ENCODE peak calls at places on chromosome 1, in eight cellular contexts. R is amniotic stem cell, C is fibroblast of lung, V is HuH-7, J is psoas muscle, G is nucleus accumbens, N is lung microvascular endothelial cell, Q is ecto neural progenitor cell. S is an unnamed sample.

GRCh38 chr1:154945160-154945961 is 8.8 kb upstream of the PMVK start:
- DNase-seq in G (no peak), N (no peak), V (no peak), J (no peak), C (no peak), R (no peak), Q (no peak), S (no peak)

GRCh38 chr1:96842215-96842614 is 120.6 kb downstream of the PTBP2 start:
- DNase-seq in J (no peak), V (no peak), R (no peak), N (peak), C (no peak), G (no peak), Q (no peak), S (no peak)

GRCh38 chr1:23422313-23422877 is 2.2 kb downstream of the TCEA3 start:
- DNase-seq in N (no peak), V (no peak), C (peak), G (no peak), Q (no peak), J (peak), R (no peak), S (peak)

GRCh38 chr1:20521960-20522861 is 14.3 kb upstream of the MUL1 start:
- DNase-seq in R (peak), G (no peak), Q (peak), V (peak), J (peak), C (peak), N (peak), S (peak)

GRCh38 chr1:210250998-210251679 is 18.5 kb downstream of the SERTAD4 start:
- DNase-seq in Q (peak), R (no peak), G (peak), N (no peak), C (peak), V (no peak), J (peak), S (peak)

GRCh38 chr1:40711465-40712404 is 20.2 kb downstream of the NFYC start:
- DNase-seq in V (no peak), Q (no peak), C (peak), G (no peak), N (peak), J (no peak), R (no peak), S (peak)

GRCh38 chr1:24415910-24416665 is 486 bp downstream of the NIPAL3 start:
- DNase-seq in N (peak), R (no peak), J (no peak), Q (no peak), C (peak), V (no peak), G (peak), S (peak)

GRCh38 chr1:154772611-154773515 is 97.2 kb downstream of the KCNN3 start:
- DNase-seq in V (no peak), Q (no peak), J (no peak), G (no peak), R (no peak), C (no peak), N (no peak), S (no peak)

GRCh38 chr1:31155216-31155806 is 84.4 kb downstream of the NKAIN1 start:
- DNase-seq in R (no peak), V (peak), C (peak), Q (no peak), G (peak), N (peak), J (peak), S (peak)

GRCh38 chr1:226207048-226207447 is 16.4 kb upstream of the MIXL1 start:
- DNase-seq in G (no peak), R (no peak), Q (no peak), V (no peak), J (no peak), N (no peak), C (no peak), S (no peak)

GRCh38 chr1:186236921-186237320 is 138.1 kb downstream of the TPR start:
- DNase-seq in R (peak), C (peak), J (no peak), N (no peak), Q (no peak), G (no peak), V (no peak), S (peak)

GRCh38 chr1:160032165-160032827 is 506 bp upstream of the PIGM start:
- DNase-seq in G (no peak), V (peak), C (peak), N (peak), J (no peak), R (no peak), Q (no peak), S (no peak)

GRCh38 chr1:2174348-2175054 is 20.1 kb downstream of the FAAP20 start:
- DNase-seq in G (peak), J (peak), V (peak), C (peak), N (peak), R (peak), Q (peak), S (peak)

GRCh38 chr1:167627865-167628641 is 2.0 kb upstream of the RCSD1 start:
- DNase-seq in G (no peak), C (peak), N (no peak), V (peak), J (no peak), R (no peak), Q (no peak), S (no peak)

GRCh38 chr1:23484253-23485001 is 448 bp upstream of the ASAP3 start:
- DNase-seq in V (peak), R (peak), G (peak), J (peak), N (peak), Q (peak), C (peak), S (peak)

GRCh38 chr1:248913933-248914332 is 7.9 kb downstream of the PGBD2 start:
- DNase-seq in C (no peak), J (no peak), N (no peak), Q (no peak), G (no peak), R (no peak), V (no peak), S (no peak)

GRCh38 chr1:7856345-7856744 is 3.5 kb upstream of the UTS2 start:
- DNase-seq in N (no peak), C (no peak), V (peak), G (no peak), R (no peak), Q (no peak), J (no peak), S (no peak)

GRCh38 chr1:39132505-39133339 is 71.8 kb upstream of the MACF1 start:
- DNase-seq in N (peak), Q (peak), R (no peak), J (peak), C (peak), G (peak), V (peak), S (peak)

GRCh38 chr1:169925505-169926482 is 32.1 kb upstream of the SCYL3 start:
- DNase-seq in V (no peak), N (no peak), C (peak), R (no peak), Q (no peak), G (no peak), J (no peak), S (no peak)

GRCh38 chr1:199282910-199283309 is 644.1 kb downstream of the PTPRC start:
- DNase-seq in J (no peak), R (no peak), N (peak), Q (no peak), C (peak), G (no peak), V (no peak), S (no peak)

GRCh38 chr1:22102746-22103145 is 40.2 kb downstream of the WNT4 start:
- DNase-seq in C (no peak), J (no peak), N (no peak), V (no peak), R (no peak), Q (no peak), G (no peak), S (no peak)

GRCh38 chr1:199878818-199879217 is 148.7 kb upstream of the NR5A2 start:
- DNase-seq in R (no peak), J (no peak), Q (no peak), G (no peak), C (no peak), N (no peak), V (no peak), S (no peak)

GRCh38 chr1:107935396-107936064 is 29.4 kb downstream of the VAV3 start:
- DNase-seq in Q (no peak), G (no peak), V (no peak), C (no peak), J (no peak), N (no peak), R (no peak), S (no peak)

S was measured in MG63.